ENCODE peak calls at places on chromosomes 7 and 10, in four cellular contexts. X is heart right ventricle, R is neuronal stem cell, Y is fibroblast of gingiva. K is an unnamed sample.

GRCh38 chr7:3844545-3845151 is 543.6 kb downstream of the SDK1 start:
- DNase-seq in X (no peak), R (no peak), Y (no peak), K (no peak)

GRCh38 chr10:33199731-33200130 is 134.7 kb downstream of the NRP1 start:
- DNase-seq in X (no peak), R (no peak), Y (no peak), K (no peak)

GRCh38 chr10:119005377-119006043 is 24.0 kb upstream of the NANOS1 start:
- DNase-seq in X (no peak), R (no peak), Y (no peak), K (no peak)

GRCh38 chr10:37403776-37404175 is 278.4 kb downstream of the ANKRD30A start:
- DNase-seq in X (no peak), R (no peak), Y (no peak), K (no peak)

GRCh38 chr7:67913604-67914003 is 917.0 kb downstream of the TYW1 start:
- DNase-seq in X (no peak), R (no peak), Y (no peak), K (no peak)

GRCh38 chr7:12951397-12951801 is 264.0 kb downstream of the ARL4A start:
- DNase-seq in X (no peak), R (no peak), Y (peak), K (no peak)

GRCh38 chr7:66522518-66522917 is 106.2 kb upstream of the KCTD7 start:
- DNase-seq in X (no peak), R (no peak), Y (no peak), K (no peak)

GRCh38 chr10:128927821-128928220 is 539.2 kb upstream of the MGMT start:
- DNase-seq in X (peak), R (no peak), Y (no peak), K (no peak)

GRCh38 chr10:60032723-60033122 is 126.4 kb upstream of the CCDC6 start:
- DNase-seq in X (peak), R (peak), Y (peak), K (peak)

K was measured in tibial artery.